ENCODE peak calls at places on chromosomes 3 and 15, in eight cellular contexts. D is sigmoid colon, V is tibial nerve, R is right atrium auricular region, H is cardiac muscle cell, G is left lung, J is astrocyte of the spinal cord, U is LNCaP clone FGC. C is an unnamed sample.

GRCh38 chr3:186298876-186299275 is 63.2 kb downstream of the DGKG start:
- DNase-seq in J (no peak), G (no peak), V (no peak), R (no peak), U (no peak), D (no peak), H (no peak), C (no peak)

GRCh38 chr3:123028233-123028828 is 768 bp upstream of the SEMA5B start:
- DNase-seq in J (peak), R (no peak), V (peak), G (no peak), U (peak), H (peak), D (peak), C (peak)

GRCh38 chr3:13348100-13348499 is 72.0 kb downstream of the NUP210 start:
- DNase-seq in V (no peak), R (no peak), D (no peak), J (no peak), H (no peak), U (no peak), G (no peak), C (no peak)

GRCh38 chr3:38474928-38475605 is 21.1 kb upstream of the EXOG start:
- DNase-seq in V (no peak), G (no peak), R (peak), J (no peak), H (no peak), U (no peak), D (no peak), C (no peak)

GRCh38 chr15:77040673-77041072 is 30.2 kb downstream of the TSPAN3 start:
- DNase-seq in R (no peak), G (no peak), H (no peak), D (no peak), V (no peak), U (no peak), J (no peak), C (no peak)

GRCh38 chr15:37108725-37109124 is 8.4 kb upstream of the MEIS2 start:
- DNase-seq in G (no peak), D (no peak), V (no peak), H (no peak), R (no peak), U (no peak), J (no peak), C (no peak)

GRCh38 chr3:187150186-187150585 is 10.9 kb upstream of the RPL39L start:
- DNase-seq in D (no peak), V (no peak), R (no peak), H (no peak), U (no peak), J (no peak), G (no peak), C (no peak)

GRCh38 chr15:99408236-99409096 is 157.2 kb downstream of the LRRC28 start:
- DNase-seq in D (no peak), H (peak), R (peak), U (no peak), J (peak), G (no peak), V (no peak), C (no peak)

GRCh38 chr3:129305592-129306091 is 27.0 kb downstream of the HMCES start:
- DNase-seq in U (no peak), R (peak), D (peak), G (peak), H (peak), V (peak), J (peak), C (no peak)

GRCh38 chr3:113105980-113106379 is 105.4 kb upstream of the BOC start:
- DNase-seq in G (no peak), J (peak), U (no peak), D (no peak), H (no peak), R (no peak), V (no peak), C (no peak)

GRCh38 chr3:196096382-196096953 is 14.6 kb upstream of the TFRC start:
- DNase-seq in J (peak), V (no peak), H (no peak), D (peak), U (no peak), G (peak), R (no peak), C (no peak)

GRCh38 chr3:64351713-64352595 is 126.7 kb upstream of the PRICKLE2 start:
- DNase-seq in J (peak), V (no peak), R (no peak), U (no peak), G (peak), H (peak), D (no peak), C (no peak)

GRCh38 chr3:108320746-108321350 is 24.5 kb downstream of the HHLA2 start:
- DNase-seq in G (no peak), J (no peak), U (no peak), H (no peak), R (no peak), V (no peak), D (no peak), C (no peak)

GRCh38 chr15:101451886-101452285 is 37.6 kb downstream of the PCSK6 start:
- DNase-seq in J (no peak), V (no peak), H (peak), G (no peak), R (no peak), D (no peak), U (no peak), C (no peak)

GRCh38 chr3:129003578-129004112 is 2.5 kb downstream of the EFCC1 start:
- DNase-seq in H (no peak), G (no peak), J (no peak), R (no peak), D (no peak), V (no peak), U (peak), C (no peak)

GRCh38 chr3:152405915-152406802 is 137.4 kb downstream of the MBNL1 start:
- DNase-seq in U (no peak), H (peak), D (no peak), V (no peak), G (no peak), J (peak), R (no peak), C (no peak)

GRCh38 chr3:11624161-11624560 is 19.6 kb downstream of the VGLL4 start:
- DNase-seq in G (no peak), D (no peak), J (no peak), U (no peak), R (no peak), V (no peak), H (no peak), C (no peak)

GRCh38 chr15:80770356-80770705 is 8.8 kb upstream of the CEMIP start:
- DNase-seq in U (no peak), G (no peak), D (no peak), R (no peak), J (no peak), V (no peak), H (no peak), C (no peak)

GRCh38 chr15:42737529-42738328 is 801 bp upstream of the CDAN1 start:
- DNase-seq in R (no peak), J (no peak), H (no peak), D (peak), G (no peak), V (no peak), U (no peak), C (no peak)

GRCh38 chr15:39860871-39861270 is 59.2 kb downstream of the GPR176 start:
- DNase-seq in V (no peak), D (no peak), U (no peak), R (no peak), J (no peak), H (no peak), G (no peak), C (no peak)

GRCh38 chr3:141326123-141326522 is 42.2 kb upstream of the ZBTB38 start:
- DNase-seq in D (no peak), J (no peak), H (no peak), U (no peak), R (no peak), V (no peak), G (no peak), C (no peak)

GRCh38 chr3:125231895-125232294 is 19.3 kb upstream of the SLC12A8 start:
- DNase-seq in U (no peak), J (peak), G (no peak), R (no peak), D (no peak), V (no peak), H (peak), C (no peak)

GRCh38 chr15:30962659-30963058 is 28.8 kb downstream of the MTMR10 start:
- DNase-seq in V (no peak), R (no peak), G (no peak), D (no peak), U (no peak), J (no peak), H (no peak), C (no peak)

GRCh38 chr15:64944961-64945360 is 33.3 kb downstream of the ANKDD1A start:
- DNase-seq in H (no peak), G (no peak), U (no peak), J (no peak), V (no peak), R (no peak), D (no peak), C (no peak)

DNA sequence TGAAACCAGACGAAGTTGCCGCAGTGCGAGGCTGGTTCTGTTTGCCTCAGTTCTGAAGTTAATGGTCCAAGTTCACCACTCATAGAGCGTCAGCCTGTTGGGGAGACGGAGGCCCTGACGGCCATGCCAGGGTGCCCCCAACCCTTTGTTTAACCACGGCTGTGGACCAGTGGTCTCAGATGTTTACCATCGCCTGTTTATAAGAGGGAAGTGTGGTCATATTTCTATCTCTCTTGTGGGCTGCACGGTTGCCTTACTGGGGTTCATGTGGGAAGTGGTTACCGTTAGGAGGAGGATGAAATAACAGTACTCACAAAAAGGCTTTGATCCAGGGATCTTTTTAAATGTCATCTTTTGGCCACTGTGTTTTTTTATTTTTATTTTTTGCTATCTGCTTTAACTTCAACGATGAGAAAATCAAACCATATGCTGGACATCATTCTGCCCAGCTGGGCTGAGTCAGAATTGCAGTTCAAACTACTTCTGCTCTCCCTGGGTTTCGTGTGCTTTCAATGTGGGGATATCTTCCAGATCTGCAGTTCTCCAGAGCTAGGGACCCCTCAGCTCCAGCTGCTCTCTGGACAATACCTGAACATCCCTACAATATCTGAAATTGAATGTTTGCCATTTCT is 17.8 kb downstream of the SMAD3 start:
- DNase-seq in V (no peak), J (no peak), U (no peak), H (no peak), D (no peak), R (no peak), G (no peak), C (no peak)
- TF ChIP-seq CTCF in V (no peak), J (no peak), U (no peak), H (no peak), D (no peak), R (no peak), G (no peak), C (no peak)

GRCh38 chr3:109336272-109336957 is 931 bp downstream of the DPPA4 start:
- DNase-seq in J (peak), U (no peak), D (no peak), V (no peak), G (no peak), H (peak), R (no peak), C (no peak)
- H3K4me3 ChIP-seq in J (peak), U (no peak), D (peak), V (no peak), G (peak), H (peak), R (peak), C (no peak)

GRCh38 chr3:17894434-17895060 is 152.1 kb upstream of the TBC1D5 start:
- DNase-seq in J (peak), V (no peak), G (no peak), H (peak), U (peak), D (no peak), R (no peak), C (no peak)
- TF ChIP-seq CTCF in J (peak), V (no peak), G (peak), H (peak), U (peak), D (no peak), R (no peak), C (peak)

GRCh38 chr3:40130721-40131120 is 178.8 kb upstream of the EIF1B start:
- DNase-seq in G (no peak), J (no peak), R (no peak), H (no peak), V (no peak), D (no peak), U (no peak), C (no peak)
- H3K4me3 ChIP-seq in G (no peak), J (no peak), R (no peak), H (no peak), V (no peak), D (no peak), U (no peak), C (no peak)

GRCh38 chr3:100953103-100953502 is 40.1 kb downstream of the ABI3BP start:
- DNase-seq in H (no peak), U (no peak), R (no peak), V (no peak), D (no peak), J (no peak), G (no peak), C (no peak)
- TF ChIP-seq CTCF in H (peak), U (no peak), R (no peak), V (no peak), D (no peak), J (no peak), G (no peak), C (no peak)

GRCh38 chr3:43995929-43996378 is 245.7 kb upstream of the TOPAZ1 start:
- DNase-seq in G (no peak), H (no peak), U (no peak), R (no peak), J (no peak), D (no peak), V (no peak), C (no peak)

GRCh38 chr3:43994594-43995077 is 247.1 kb upstream of the TOPAZ1 start:
- DNase-seq in V (no peak), U (no peak), J (no peak), G (no peak), H (no peak), D (no peak), R (no peak), C (no peak)

GRCh38 chr3:43996379-43997301 is 245.0 kb upstream of the TOPAZ1 start:
- DNase-seq in J (peak), U (no peak), D (no peak), V (no peak), R (no peak), G (no peak), H (peak), C (no peak)

GRCh38 chr3:43997788-43998373 is 243.8 kb upstream of the TOPAZ1 start:
- DNase-seq in J (peak), U (no peak), H (no peak), R (no peak), V (no peak), G (no peak), D (no peak), C (no peak)

DNA sequence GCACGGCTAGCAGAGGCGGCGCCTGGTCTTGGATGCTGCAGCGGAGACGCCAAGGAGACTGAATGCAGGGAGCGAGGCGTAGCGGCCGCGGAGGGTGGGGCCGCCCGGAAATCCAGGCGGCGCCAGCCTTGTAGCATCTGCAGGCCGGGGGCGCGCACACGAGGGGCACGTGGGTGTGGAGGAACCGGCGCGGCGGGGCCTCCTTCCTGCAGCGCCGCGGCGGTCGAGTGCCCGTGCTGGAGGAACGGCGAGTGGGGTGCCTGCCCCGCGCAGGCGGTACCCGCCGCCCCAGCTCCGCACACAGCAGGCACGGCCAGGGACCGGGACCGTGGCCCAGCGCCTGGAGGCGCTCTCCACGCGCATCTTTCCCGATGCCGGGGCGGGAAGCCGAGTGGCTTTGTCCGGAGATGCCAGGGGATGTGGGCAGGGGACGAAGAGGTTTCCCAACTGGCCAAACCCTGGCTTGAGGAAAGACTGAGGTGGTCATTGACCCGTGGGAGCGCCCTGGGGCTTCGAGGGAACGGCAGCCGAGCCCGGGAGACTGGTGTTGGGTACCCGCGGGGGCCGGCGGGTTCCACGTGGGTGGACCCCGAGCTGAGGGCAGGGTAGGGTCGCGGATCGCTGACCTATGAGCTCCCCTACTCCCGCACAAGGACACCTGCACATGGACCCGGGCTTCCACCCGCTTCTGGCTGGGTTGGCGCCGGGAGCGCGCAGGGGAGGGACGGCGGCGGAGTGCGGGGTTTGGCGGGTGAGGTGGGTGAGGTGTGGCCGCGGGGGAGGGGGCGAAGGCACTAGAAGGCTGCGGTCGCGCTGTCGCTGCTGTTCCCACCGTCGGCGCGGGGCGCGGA is 246.4 kb upstream of the TOPAZ1 start:
- DNase-seq in H (peak), V (no peak), D (no peak), U (no peak), R (no peak), G (no peak), J (peak), C (no peak)
- H3K4me3 ChIP-seq in H (peak), V (peak), D (peak), U (peak), R (peak), G (peak), J (peak), C (peak)

DNA sequence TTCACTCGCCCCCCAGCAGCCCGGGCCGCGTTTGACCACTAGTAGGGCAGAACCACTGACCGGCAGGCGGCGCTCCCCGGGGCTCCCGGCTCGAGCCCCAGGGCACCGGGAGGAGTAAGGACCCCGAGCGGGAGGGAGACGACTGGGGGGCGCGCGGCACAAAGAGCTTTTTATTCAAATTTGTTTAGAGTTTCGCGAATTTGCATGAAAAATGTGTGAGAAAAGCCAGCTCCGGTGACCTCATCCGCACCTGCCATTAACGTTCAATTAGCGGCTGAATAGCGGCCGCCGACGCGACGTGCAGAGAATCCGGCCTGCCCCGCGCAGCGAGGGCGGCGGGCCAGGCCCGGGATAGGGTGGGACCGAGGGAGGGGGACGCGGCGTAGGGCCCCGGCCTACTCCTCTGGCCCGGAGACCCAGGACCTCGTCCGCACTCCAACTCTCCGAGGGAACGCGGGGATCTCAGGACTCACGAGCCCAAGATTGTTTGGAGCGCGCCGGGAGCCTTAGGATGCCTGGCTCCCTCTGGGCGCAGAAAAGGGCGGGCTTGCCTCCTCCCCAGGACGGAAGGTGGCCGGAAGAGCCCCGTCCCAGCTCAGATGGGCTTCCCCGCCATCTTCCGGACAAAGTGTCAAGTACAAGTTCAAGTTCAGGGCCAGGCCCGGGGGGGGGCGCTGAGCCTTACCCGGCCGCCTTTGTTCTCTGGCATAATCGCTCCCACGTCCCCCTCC is 64.9 kb upstream of the POLG start:
- DNase-seq in H (no peak), J (no peak), V (no peak), R (no peak), U (no peak), G (no peak), D (no peak), C (no peak)
- TF ChIP-seq CTCF in H (peak), J (peak), V (no peak), R (peak), U (no peak), G (peak), D (no peak), C (peak)

GRCh38 chr3:183551930-183552329 is 3.6 kb downstream of the KLHL6 start:
- DNase-seq in H (no peak), G (no peak), D (no peak), J (no peak), V (no peak), R (no peak), U (no peak), C (no peak)

GRCh38 chr3:183555541-183556081 is at the start of gene KLHL6:
- DNase-seq in H (peak), D (no peak), U (no peak), J (no peak), V (no peak), R (peak), G (peak), C (peak)

GRCh38 chr3:183548262-183548769 is 7.2 kb downstream of the KLHL6 start:
- DNase-seq in G (no peak), R (no peak), D (no peak), J (peak), V (no peak), U (no peak), H (peak), C (no peak)

GRCh38 chr3:183554377-183554776 is 1.1 kb downstream of the KLHL6 start:
- DNase-seq in R (no peak), H (no peak), G (no peak), J (no peak), D (no peak), U (no peak), V (no peak), C (no peak)

GRCh38 chr3:183553263-183554026 is 2.1 kb downstream of the KLHL6 start:
- DNase-seq in G (no peak), V (no peak), J (no peak), H (no peak), R (no peak), U (no peak), D (no peak), C (no peak)
- H3K4me3 ChIP-seq in G (peak), V (no peak), J (no peak), H (no peak), R (no peak), U (no peak), D (no peak), C (peak)

GRCh38 chr15:74976159-74976558 is 19.2 kb upstream of the SCAMP5 start:
- DNase-seq in J (no peak), D (no peak), V (no peak), G (no peak), H (no peak), R (no peak), U (no peak), C (no peak)
- TF ChIP-seq CTCF in J (no peak), D (no peak), V (no peak), G (no peak), H (no peak), R (no peak), U (peak), C (peak)

GRCh38 chr15:51620647-51621046 is 1.9 kb downstream of the DMXL2 start:
- DNase-seq in V (no peak), R (no peak), H (no peak), J (no peak), U (no peak), G (no peak), D (no peak), C (no peak)
- H3K4me3 ChIP-seq in V (no peak), R (no peak), H (peak), J (peak), U (no peak), G (peak), D (no peak), C (no peak)

C was measured in GM12864.